ENCODE peak calls at places on chromosome 14, in five cellular contexts. S is GM23248, R is neuronal stem cell, N is PC-3, Z is PC-9. I is an unnamed sample.

GRCh38 chr14:39423793-39424192 is 8.4 kb downstream of the FBXO33 start:
- DNase-seq in N (no peak), S (no peak), Z (no peak), R (no peak), I (no peak)

GRCh38 chr14:73283592-73284379 is 46.5 kb downstream of the PAPLN start:
- DNase-seq in S (peak; percentile 53), N (peak; percentile 75), Z (no peak), R (peak; percentile 24), I (no peak)

GRCh38 chr14:58944957-58945356 is 243.5 kb upstream of the DAAM1 start:
- DNase-seq in S (no peak), N (no peak), R (no peak), Z (no peak), I (no peak)

GRCh38 chr14:74596747-74597456 is 15.1 kb downstream of the LTBP2 start:
- DNase-seq in S (peak; percentile 89), N (no peak), R (no peak), Z (no peak), I (no peak)

GRCh38 chr14:20690848-20691640 is 2.5 kb downstream of the ANG start:
- DNase-seq in Z (peak; percentile 29), S (peak; percentile 84), R (peak; percentile 57), N (peak; percentile 86), I (peak; percentile 77)

GRCh38 chr14:57182760-57183503 is 85.8 kb downstream of the EXOC5 start:
- DNase-seq in R (peak; percentile 27), Z (peak; percentile 1), S (peak; percentile 40), N (peak; percentile 67), I (no peak)

GRCh38 chr14:106694638-106695393 is 1168.4 kb downstream of the TMEM121 start:
- DNase-seq in N (no peak), Z (no peak), S (no peak), R (no peak), I (no peak)

GRCh38 chr14:59507063-59507751 is 22.9 kb downstream of the JKAMP start:
- DNase-seq in Z (peak; percentile 39), S (peak; percentile 58), N (peak; percentile 95), R (peak; percentile 63), I (peak; percentile 47)

GRCh38 chr14:59629384-59630158 is 53.0 kb upstream of the CCDC175 start:
- DNase-seq in Z (no peak), S (no peak), N (no peak), R (no peak), I (no peak)

GRCh38 chr14:55921516-55921915 is 196.7 kb upstream of the PELI2 start:
- DNase-seq in Z (no peak), N (no peak), S (no peak), R (no peak), I (peak; percentile 26)

GRCh38 chr14:106844608-106845285 is 1318.4 kb downstream of the TMEM121 start:
- DNase-seq in Z (peak; percentile 43), R (no peak), S (no peak), N (peak; percentile 51), I (no peak)

GRCh38 chr14:60922050-60922449 is 58.8 kb downstream of the TRMT5 start:
- DNase-seq in R (no peak), N (peak; percentile 81), S (peak; percentile 31), Z (no peak), I (peak; percentile 78)

GRCh38 chr14:75125617-75126016 is 1.2 kb downstream of the NEK9 start:
- DNase-seq in S (peak; percentile 85), R (no peak), N (peak; percentile 58), Z (no peak), I (peak; percentile 60)

GRCh38 chr14:74620497-74620921 is 8.5 kb upstream of the LTBP2 start:
- DNase-seq in N (peak; percentile 93), R (no peak), Z (peak; percentile 91), S (peak; percentile 98), I (peak; percentile 97)

GRCh38 chr14:105197274-105197673 is 16.2 kb upstream of the NUDT14 start:
- DNase-seq in R (peak; percentile 47), N (peak; percentile 78), Z (peak; percentile 37), S (peak; percentile 82), I (no peak)

GRCh38 chr14:95228240-95228639 is 70.9 kb upstream of the DICER1 start:
- DNase-seq in S (no peak), R (no peak), Z (no peak), N (no peak), I (no peak)

GRCh38 chr14:95227279-95227860 is 70.0 kb upstream of the DICER1 start:
- DNase-seq in Z (no peak), R (no peak), S (no peak), N (no peak), I (peak; percentile 69)

GRCh38 chr14:95231966-95232365 is 74.6 kb upstream of the DICER1 start:
- DNase-seq in S (peak; percentile 11), R (no peak), Z (no peak), N (no peak), I (no peak)

GRCh38 chr14:95226801-95227200 is 69.5 kb upstream of the DICER1 start:
- DNase-seq in N (no peak), R (no peak), Z (no peak), S (no peak), I (no peak)

DNA sequence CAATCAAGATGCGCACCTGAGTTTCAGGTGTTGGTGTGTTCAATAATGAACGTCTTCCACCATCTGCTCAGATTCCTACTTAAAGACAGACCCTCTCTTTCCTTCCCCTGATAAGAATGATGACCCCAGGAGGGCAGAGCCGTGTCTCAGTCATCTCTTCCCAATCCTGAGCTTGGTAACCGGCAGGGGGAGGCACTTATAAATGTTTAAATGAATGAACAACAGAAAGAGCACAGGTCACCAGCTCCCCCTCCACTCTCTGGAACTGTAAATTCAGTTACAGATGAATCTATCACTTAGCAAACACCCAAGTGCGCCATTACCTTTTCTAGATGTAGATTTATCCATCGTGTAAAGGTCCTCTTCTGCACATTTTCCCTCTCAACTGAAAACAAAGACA is 72.4 kb upstream of the DICER1 start:
- DNase-seq in Z (no peak), N (no peak), R (no peak), S (no peak), I (no peak)
- H3K4me2 ChIP-seq in Z (no peak overlapping the region), N (no peak overlapping the region), R (no peak overlapping the region), S (no peak overlapping the region), I (no peak overlapping the region)

DNA sequence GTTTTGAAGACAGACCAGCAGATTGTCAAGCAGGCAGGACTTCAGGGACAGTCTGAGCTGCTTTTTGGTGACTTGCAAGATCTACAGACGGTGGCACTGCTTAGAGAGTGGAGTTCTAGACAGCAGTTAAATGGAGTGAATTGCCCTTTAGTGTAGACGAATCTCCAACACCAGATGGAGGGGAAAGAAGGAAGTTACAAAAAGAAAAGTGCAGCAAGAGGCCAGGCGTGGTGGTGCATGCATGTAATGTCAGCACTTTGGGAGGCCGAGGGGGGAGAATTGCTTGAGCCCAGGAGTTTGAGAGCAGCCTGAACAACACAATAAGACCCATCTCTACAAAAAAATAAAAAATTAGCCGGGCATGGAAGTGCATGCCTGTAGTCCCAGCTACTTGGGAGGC is 8.4 kb upstream of the HHIPL1 start:
- DNase-seq in Z (no peak), R (no peak), S (no peak), N (peak; percentile 2), I (no peak)
- H2AFZ ChIP-seq in Z (no peak overlapping the region), R (peak overlapping the region; percentile 33), S (no peak overlapping the region), N (no peak overlapping the region), I (no peak overlapping the region)

DNA sequence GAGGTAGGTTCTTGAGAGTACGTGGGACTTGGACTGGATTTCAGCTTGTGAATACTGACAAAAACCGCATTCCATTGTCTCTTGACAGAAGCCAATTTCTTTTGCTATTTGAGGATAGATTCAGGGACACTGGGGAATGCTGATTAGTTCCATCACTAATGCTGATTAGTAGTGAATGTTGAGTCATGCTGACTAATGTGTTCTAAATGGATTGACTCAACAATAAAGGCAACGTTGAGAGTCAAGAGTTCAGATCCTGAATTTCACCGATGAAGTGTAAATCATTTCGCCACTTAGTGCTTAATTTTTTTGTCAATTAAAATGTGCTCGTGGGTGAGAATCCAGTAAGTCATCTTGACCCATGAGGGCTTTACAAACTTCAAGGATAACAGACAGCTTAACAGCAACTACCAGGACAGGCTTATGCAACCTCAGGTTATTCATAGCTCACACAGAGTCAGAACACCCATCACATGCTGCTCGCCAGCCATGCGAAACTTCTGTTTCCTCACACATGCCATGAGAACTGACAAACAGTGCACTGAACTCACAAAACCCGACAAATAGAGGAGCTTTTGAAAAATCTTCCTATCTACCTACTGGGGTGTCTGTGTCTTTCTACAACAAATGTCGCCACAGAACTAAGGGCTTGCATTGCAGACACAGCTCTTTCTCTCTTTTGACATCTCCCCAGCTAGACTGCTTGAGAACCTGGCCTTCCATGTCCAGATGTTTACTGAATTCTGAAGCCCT is 316.5 kb downstream of the ZFP36L1 start:
- DNase-seq in S (peak; percentile 96), Z (no peak), N (peak; percentile 85), R (no peak), I (peak; percentile 72)
- H3K4me2 ChIP-seq in S (peak overlapping the region; percentile 58), Z (peak overlapping the region; percentile 48), N (peak overlapping the region; percentile 32), R (no peak overlapping the region), I (no peak overlapping the region)

GRCh38 chr14:47103781-47104180 is 452.2 kb upstream of the RPL10L start:
- DNase-seq in S (no peak), R (no peak), Z (no peak), N (no peak), I (no peak)
- H2AFZ ChIP-seq in S (no peak overlapping the region), R (no peak overlapping the region), Z (no peak overlapping the region), N (no peak overlapping the region), I (no peak overlapping the region)

GRCh38 chr14:90996967-90997366 is 63.5 kb downstream of the RPS6KA5 start:
- DNase-seq in S (no peak), R (no peak), Z (no peak), N (no peak), I (no peak)

GRCh38 chr14:90999299-90999698 is 61.1 kb downstream of the RPS6KA5 start:
- DNase-seq in R (no peak), Z (no peak), S (no peak), N (no peak), I (no peak)

GRCh38 chr14:90993792-90994191 is 66.6 kb downstream of the RPS6KA5 start:
- DNase-seq in Z (no peak), S (no peak), N (no peak), R (no peak), I (no peak)

GRCh38 chr14:90991690-90992443 is 68.6 kb downstream of the RPS6KA5 start:
- DNase-seq in N (no peak), Z (no peak), R (no peak), S (no peak), I (no peak)

GRCh38 chr14:90995785-90996184 is 64.7 kb downstream of the RPS6KA5 start:
- DNase-seq in Z (no peak), S (no peak), N (peak; percentile 33), R (no peak), I (no peak)
- H3K4me2 ChIP-seq in Z (no peak overlapping the region), S (no peak overlapping the region), N (peak overlapping the region; percentile 77), R (no peak overlapping the region), I (no peak overlapping the region)

I was measured in endothelial cell of umbilical vein.